ENCODE peak calls at places on chromosomes 5 and 9, in four cellular contexts. R, L, S and B are unnamed samples.

GRCh38 chr5:142817961-142818431 is 47.8 kb downstream of the ARHGAP26 start:
- DNase-seq in R (no peak), S (no peak), L (no peak), B (no peak)

GRCh38 chr5:132262882-132263547 is 5.5 kb downstream of the PDLIM4 start:
- DNase-seq in L (no peak), S (no peak), R (no peak), B (no peak)

GRCh38 chr9:78439192-78439865 is 142.4 kb downstream of the PSAT1 start:
- DNase-seq in R (peak; percentile 17), L (peak; percentile 7), S (peak; percentile 64), B (peak; percentile 82)

GRCh38 chr9:129962889-129963703 is 79.9 kb downstream of the FNBP1 start:
- DNase-seq in L (peak; percentile 59), S (peak; percentile 33), R (peak; percentile 70), B (peak; percentile 2)

GRCh38 chr9:105046907-105047651 is 119.1 kb upstream of the ABCA1 start:
- DNase-seq in L (no peak), R (no peak), S (peak; percentile 17), B (no peak)

GRCh38 chr5:72641164-72641563 is 134.0 kb upstream of the ZNF366 start:
- DNase-seq in R (no peak), S (no peak), L (no peak), B (no peak)

GRCh38 chr9:116499986-116500871 is 186.9 kb upstream of the TRIM32 start:
- DNase-seq in S (no peak), R (no peak), L (no peak), B (no peak)

GRCh38 chr5:172106511-172107356 is 81.3 kb downstream of the STK10 start:
- DNase-seq in L (peak; percentile 9), R (peak; percentile 41), S (peak; percentile 11), B (peak; percentile 41)

GRCh38 chr9:115116620-115117284 is 1.2 kb downstream of the TNC start:
- DNase-seq in S (no peak), L (no peak), R (no peak), B (no peak)

GRCh38 chr9:84822589-84823233 is 153.2 kb downstream of the NTRK2 start:
- DNase-seq in L (peak; percentile 48), R (no peak), S (no peak), B (no peak)

GRCh38 chr5:147140558-147140957 is 94.3 kb upstream of the STK32A start:
- DNase-seq in L (no peak), S (peak; percentile 93), R (no peak), B (peak; percentile 96)

GRCh38 chr9:16813838-16814237 is 56.6 kb downstream of the BNC2 start:
- DNase-seq in S (no peak), L (no peak), R (no peak), B (no peak)

GRCh38 chr5:73122875-73123810 is 2.8 kb downstream of the TMEM171 start:
- DNase-seq in L (no peak), R (no peak), S (no peak), B (peak; percentile 9)

GRCh38 chr5:169273881-169274280 is 27.1 kb downstream of the SLIT3 start:
- DNase-seq in S (no peak), L (no peak), R (no peak), B (no peak)

GRCh38 chr5:41527201-41527779 is 16.9 kb upstream of the PLCXD3 start:
- DNase-seq in R (no peak), S (no peak), L (no peak), B (no peak)

GRCh38 chr9:126661521-126662251 is 48.0 kb downstream of the LMX1B start:
- DNase-seq in L (no peak), S (peak; percentile 38), R (no peak), B (peak; percentile 55)

GRCh38 chr5:91180506-91180905 is 202.6 kb downstream of the ARRDC3 start:
- DNase-seq in S (no peak), L (no peak), R (no peak), B (no peak)

GRCh38 chr9:110919055-110919445 is 119.2 kb downstream of the LPAR1 start:
- DNase-seq in S (no peak), R (no peak), L (no peak), B (no peak)

GRCh38 chr5:134464988-134465855 is 53.5 kb upstream of the CDKN2AIPNL start:
- DNase-seq in L (peak; percentile 43), S (no peak), R (no peak), B (no peak)

GRCh38 chr9:127778280-127779135 is at the start of gene SH2D3C:
- DNase-seq in L (no peak), R (no peak), S (no peak), B (no peak)

GRCh38 chr9:96009690-96010477 is 134.4 kb downstream of the ERCC6L2 start:
- DNase-seq in S (no peak), L (no peak), R (peak; percentile 26), B (no peak)

GRCh38 chr5:139141841-139142240 is 56.3 kb downstream of the SIL1 start:
- DNase-seq in S (no peak), L (no peak), R (no peak), B (no peak)

GRCh38 chr9:119905706-119906105 is 536.5 kb upstream of the BRINP1 start:
- DNase-seq in L (no peak), S (peak; percentile 87), R (no peak), B (no peak)

GRCh38 chr5:158837908-158838307 is 261.8 kb downstream of the EBF1 start:
- DNase-seq in S (no peak), L (no peak), R (no peak), B (no peak)

GRCh38 chr9:121914604-121915303 is 178.4 kb downstream of the TTLL11 start:
- DNase-seq in L (no peak), R (no peak), S (no peak), B (no peak)

GRCh38 chr9:92724528-92725265 is 39.9 kb downstream of the BICD2 start:
- DNase-seq in L (no peak), S (peak; percentile 40), R (no peak), B (no peak)

GRCh38 chr5:87074934-87075541 is 192.6 kb upstream of the RASA1 start:
- DNase-seq in R (no peak), S (no peak), L (peak; percentile 89), B (no peak)

GRCh38 chr5:68375540-68375939 is 160.0 kb downstream of the PIK3R1 start:
- DNase-seq in R (no peak), L (no peak), S (no peak), B (no peak)

GRCh38 chr9:33355933-33356332 is 46.4 kb downstream of the AQP7 start:
- DNase-seq in R (no peak), S (no peak), L (no peak), B (no peak)

GRCh38 chr9:79660615-79661014 is 88.8 kb downstream of the TLE4 start:
- DNase-seq in R (no peak), S (no peak), L (no peak), B (peak; percentile 52)

GRCh38 chr9:137676998-137677397 is 58.2 kb downstream of the EHMT1 start:
- DNase-seq in S (no peak), R (no peak), L (no peak), B (no peak)

GRCh38 chr9:84953797-84954695 is 284.5 kb downstream of the NTRK2 start:
- DNase-seq in L (no peak), S (peak; percentile 53), R (no peak), B (peak; percentile 55)

GRCh38 chr9:22383720-22384119 is 62.9 kb upstream of the DMRTA1 start:
- DNase-seq in S (no peak), L (no peak), R (no peak), B (no peak)

GRCh38 chr5:178404987-178405386 is 172.4 kb upstream of the PHYKPL start:
- DNase-seq in S (no peak), L (no peak), R (no peak), B (no peak)

GRCh38 chr9:126496781-126497667 is 116.7 kb upstream of the LMX1B start:
- DNase-seq in L (no peak), S (no peak), R (no peak), B (no peak)

GRCh38 chr5:91390268-91390667 is 7.2 kb upstream of the ARRDC3 start:
- DNase-seq in L (no peak), S (no peak), R (no peak), B (no peak)

GRCh38 chr9:82180711-82181110 is 192.1 kb downstream of the SPATA31D1 start:
- DNase-seq in R (no peak), L (no peak), S (no peak), B (no peak)

GRCh38 chr5:96235008-96235910 is 197.8 kb downstream of the PCSK1 start:
- DNase-seq in R (no peak), S (no peak), L (no peak), B (no peak)

GRCh38 chr5:43785198-43785597 is 182.2 kb downstream of the NNT start:
- DNase-seq in S (no peak), L (no peak), R (no peak), B (no peak)

GRCh38 chr9:121637441-121638222 is 13.8 kb upstream of the DAB2IP start:
- DNase-seq in R (no peak), L (no peak), S (no peak), B (no peak)